ENCODE peak calls at places on chromosome 19, in four cellular contexts. S, G, T and I are unnamed samples.

GRCh38 chr19:7349961-7350711 is 1.4 kb downstream of the ARHGEF18 start:
- DNase-seq in S (peak; percentile 39), G (no peak), T (no peak), I (peak; percentile 48)

GRCh38 chr19:5971714-5972354 is 6.1 kb downstream of the RANBP3 start:
- DNase-seq in S (no peak), G (no peak), T (no peak), I (no peak)

GRCh38 chr19:290539-291521 is at the start of gene PLPP2:
- DNase-seq in S (no peak), G (no peak), T (peak; percentile 93), I (peak; percentile 77)

GRCh38 chr19:18159810-18160209 is 6.8 kb downstream of the PIK3R2 start:
- DNase-seq in S (no peak), G (no peak), T (no peak), I (no peak)

GRCh38 chr19:5691205-5691929 is 1.3 kb downstream of the RPL36 start:
- DNase-seq in S (no peak), G (no peak), T (peak; percentile 66), I (peak; percentile 78)

GRCh38 chr19:1830978-1831377 is 17.3 kb downstream of the REXO1 start:
- DNase-seq in S (no peak), G (no peak), T (no peak), I (no peak)

GRCh38 chr19:33391631-33392249 is 18.2 kb downstream of the CEBPG start:
- DNase-seq in S (peak; percentile 52), G (no peak), T (no peak), I (no peak)

GRCh38 chr19:5103061-5103701 is 134.3 kb downstream of the KDM4B start:
- DNase-seq in S (no peak), G (no peak), T (peak; percentile 84), I (no peak)

GRCh38 chr19:801030-801860 is 4.0 kb downstream of the PTBP1 start:
- DNase-seq in S (no peak), G (no peak), T (peak; percentile 84), I (peak; percentile 60)

GRCh38 chr19:50555447-50556235 is 12.6 kb downstream of the LRRC4B start:
- DNase-seq in S (no peak), G (no peak), T (no peak), I (no peak)

GRCh38 chr19:3068071-3068470 is 5.8 kb upstream of the TLE5 start:
- DNase-seq in S (no peak), G (no peak), T (no peak), I (no peak)

GRCh38 chr19:43618921-43619261 is 538 bp downstream of the ZNF428 start:
- DNase-seq in S (no peak), G (peak; percentile 79), T (no peak), I (no peak)

GRCh38 chr19:57269515-57270250 is 10.6 kb upstream of the ZNF460 start:
- DNase-seq in S (no peak), G (no peak), T (no peak), I (no peak)

GRCh38 chr19:57241181-57241580 is 749 bp downstream of the ZNF805 start:
- DNase-seq in S (no peak), G (peak; percentile 12), T (no peak), I (no peak)

GRCh38 chr19:5534787-5535586 is 32.8 kb downstream of the TINCR start:
- DNase-seq in S (no peak), G (no peak), T (no peak), I (no peak)

GRCh38 chr19:4914736-4915501 is 5.6 kb downstream of the UHRF1 start:
- DNase-seq in S (no peak), G (no peak), T (peak; percentile 57), I (peak; percentile 89)

DNA sequence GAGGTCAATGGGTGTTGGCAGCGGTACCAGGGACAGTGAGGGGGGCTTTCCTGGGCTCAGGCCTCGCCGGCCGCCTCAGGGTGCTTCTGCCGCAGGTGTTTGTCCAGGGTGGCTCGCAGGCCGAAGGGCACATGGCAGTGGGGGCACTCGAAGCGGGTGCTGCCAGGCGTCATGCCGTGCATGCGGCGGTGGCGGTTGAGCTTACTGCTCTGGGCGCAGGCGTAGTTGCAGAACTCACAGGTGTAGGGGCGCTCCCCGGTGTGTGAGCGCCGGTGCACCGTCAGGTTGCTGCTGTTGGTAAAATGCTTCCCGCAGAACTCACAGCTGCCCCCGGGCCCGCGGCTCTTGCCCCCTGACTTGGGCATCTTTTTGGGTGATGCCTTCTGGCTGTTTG is 4.7 kb downstream of the ZNF296 start:
- DNase-seq in S (no peak), G (no peak), T (no peak), I (no peak)
- TF ChIP-seq POLR2AphosphoS5 in S (no peak), G (no peak), T (no peak), I (no peak)

GRCh38 chr19:46416077-46416709 is 2.8 kb upstream of the CCDC8 start:
- DNase-seq in S (peak; percentile 77), G (peak; percentile 59), T (peak; percentile 63), I (peak; percentile 67)

GRCh38 chr19:46412034-46412982 is 1.1 kb downstream of the CCDC8 start:
- DNase-seq in S (no peak), G (no peak), T (no peak), I (no peak)

GRCh38 chr19:46412983-46413261 is 442 bp downstream of the CCDC8 start:
- DNase-seq in S (no peak), G (no peak), T (no peak), I (no peak)

GRCh38 chr19:46411088-46412033 is 2.0 kb downstream of the CCDC8 start:
- DNase-seq in S (no peak), G (no peak), T (no peak), I (no peak)

DNA sequence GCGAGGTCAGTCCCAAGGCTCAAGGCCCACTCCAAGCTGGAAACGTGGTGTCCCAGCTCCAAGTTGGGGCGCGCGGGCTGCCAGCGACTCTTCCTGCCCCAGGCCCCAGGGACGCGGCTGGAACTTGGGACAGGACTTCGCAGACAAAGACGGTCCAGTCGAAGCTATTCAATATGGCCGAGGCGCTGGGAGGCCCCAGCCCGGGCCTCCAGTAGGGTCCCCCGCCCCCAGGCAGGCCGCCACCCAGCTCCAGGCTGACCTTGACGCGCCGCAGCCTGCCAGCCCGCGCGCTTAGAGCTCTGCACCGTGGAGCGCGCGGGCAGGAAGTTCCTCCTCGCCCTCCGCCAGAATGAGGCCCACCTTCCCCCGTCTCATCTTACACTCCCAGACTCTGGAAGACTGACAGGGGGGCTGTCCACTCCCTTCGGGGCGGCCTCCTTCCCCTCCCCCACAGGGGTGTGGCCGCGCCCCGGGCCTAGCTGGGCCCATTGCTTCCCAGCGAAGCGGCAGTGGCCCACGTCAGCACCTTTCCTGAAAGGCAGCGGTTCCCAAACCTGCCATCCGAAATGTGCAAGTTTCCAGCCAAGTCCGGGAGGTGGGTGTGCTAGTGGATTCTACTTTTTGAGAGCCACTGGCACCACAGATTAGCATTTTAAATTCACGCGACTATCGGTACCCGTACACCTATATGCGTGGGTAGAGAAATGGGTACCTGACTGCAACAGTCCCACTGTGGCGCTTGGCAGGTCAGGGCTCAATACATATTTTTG is at the start of gene CCDC8:
- DNase-seq in S (peak; percentile 64), G (no peak), T (no peak), I (peak; percentile 57)
- TF ChIP-seq POLR2A in S (no peak), G (no peak), T (no peak), I (peak; percentile 48)

GRCh38 chr19:49428547-49429451 is 3.6 kb downstream of the GFY start:
- DNase-seq in S (no peak), G (no peak), T (no peak), I (no peak)
- TF ChIP-seq EP300 in S (no peak), G (no peak), T (no peak), I (no peak)

DNA sequence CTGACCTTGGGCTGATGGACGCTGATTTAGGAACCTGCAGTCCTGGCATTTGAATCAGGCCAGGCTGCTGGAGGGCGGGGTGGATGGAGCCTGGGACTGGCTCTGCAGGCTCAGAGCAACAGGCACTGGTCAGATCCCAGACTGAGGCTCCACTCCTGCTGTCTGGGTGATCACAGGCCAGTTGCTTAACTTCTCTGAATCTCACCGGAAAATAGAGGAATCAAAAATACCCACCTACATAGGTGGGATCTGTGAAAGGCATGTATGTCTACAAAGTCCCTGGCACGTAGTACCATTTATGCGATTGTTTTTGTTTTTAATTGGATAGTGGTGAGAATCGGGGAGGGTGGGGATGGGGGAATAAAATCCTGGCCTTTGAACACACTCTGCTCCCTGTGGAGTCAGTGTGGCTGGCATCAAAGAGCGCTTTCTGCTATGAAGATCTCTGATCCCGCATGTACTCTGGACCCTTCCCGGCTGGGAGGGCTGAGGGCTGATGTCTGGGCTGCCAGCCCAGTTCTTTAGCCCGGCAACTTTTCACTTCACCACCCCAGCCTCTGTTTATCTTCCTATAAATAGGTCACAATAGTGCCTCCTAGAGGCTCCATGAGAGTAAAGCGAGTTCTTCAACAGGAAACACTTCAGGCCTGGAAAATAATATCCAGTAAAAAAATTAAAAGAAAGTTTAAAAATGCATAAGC is 292.3 kb downstream of the ZNF536 start:
- DNase-seq in S (no peak), G (peak; percentile 84), T (peak; percentile 58), I (no peak)
- TF ChIP-seq POLR2AphosphoS5 in S (no peak), G (no peak), T (no peak), I (no peak)

GRCh38 chr19:17086811-17087210 is 11.2 kb downstream of the MYO9B start:
- DNase-seq in S (no peak), G (no peak), T (no peak), I (no peak)
- TF ChIP-seq POLR2A in S (no peak), G (no peak), T (no peak), I (no peak)

GRCh38 chr19:46850228-46851203 is at the start of gene AP2S1:
- DNase-seq in S (peak; percentile 98), G (peak; percentile 99), T (peak; percentile 94), I (peak; percentile 97)
- TF ChIP-seq EP300 in S (no peak), G (no peak), T (no peak), I (no peak)